ENCODE peak calls at places on chromosome 14, in four cellular contexts. U, A, J and R are unnamed samples.

GRCh38 chr14:60724080-60724618 is at the start of gene SIX4:
- DNase-seq in A (peak; percentile 78), J (peak; percentile 79), U (peak; percentile 98), R (peak; percentile 47)

GRCh38 chr14:52871606-52872005 is 79.2 kb downstream of the FERMT2 start:
- DNase-seq in J (no peak), U (peak; percentile 37), A (no peak), R (no peak)

GRCh38 chr14:81366884-81367283 is 33.2 kb downstream of the STON2 start:
- DNase-seq in J (no peak), A (no peak), U (no peak), R (no peak)

GRCh38 chr14:55705651-55706340 is 125.8 kb downstream of the KTN1 start:
- DNase-seq in U (peak; percentile 68), A (no peak), J (no peak), R (no peak)

GRCh38 chr14:96221841-96222240 is 17.2 kb downstream of the BDKRB2 start:
- DNase-seq in J (no peak), U (no peak), A (no peak), R (no peak)

GRCh38 chr14:43692706-43693105 is 814.4 kb downstream of the FSCB start:
- DNase-seq in J (no peak), U (no peak), A (no peak), R (no peak)

GRCh38 chr14:85529803-85530574 is at the start of gene FLRT2:
- DNase-seq in J (peak; percentile 80), U (no peak), A (peak; percentile 88), R (peak; percentile 25)

GRCh38 chr14:101257551-101257950 is 303.7 kb upstream of the DIO3 start:
- DNase-seq in J (no peak), U (no peak), A (no peak), R (no peak)

GRCh38 chr14:103613517-103613916 is 15.5 kb upstream of the KLC1 start:
- DNase-seq in U (no peak), J (no peak), A (no peak), R (no peak)

GRCh38 chr14:93078830-93079229 is 36.9 kb downstream of the ITPK1 start:
- DNase-seq in U (no peak), A (peak; percentile 29), J (peak; percentile 91), R (no peak)

GRCh38 chr14:73785834-73786631 is 65.6 kb upstream of the PTGR2 start:
- DNase-seq in J (peak; percentile 94), U (peak; percentile 86), A (peak; percentile 96), R (peak; percentile 51)

GRCh38 chr14:68789002-68789797 is 3.7 kb downstream of the ZFP36L1 start:
- DNase-seq in U (peak; percentile 89), A (peak; percentile 82), J (peak; percentile 79), R (peak; percentile 74)

GRCh38 chr14:69314327-69314726 is 54.4 kb downstream of the GALNT16 start:
- DNase-seq in U (no peak), J (no peak), A (no peak), R (no peak)

GRCh38 chr14:96274122-96274910 is 18.3 kb downstream of the BDKRB1 start:
- DNase-seq in A (peak; percentile 82), U (no peak), J (peak; percentile 95), R (no peak)

GRCh38 chr14:56168007-56168616 is 49.9 kb downstream of the PELI2 start:
- DNase-seq in U (no peak), A (no peak), J (no peak), R (no peak)

GRCh38 chr14:102870994-102871831 is 51.2 kb upstream of the AMN start:
- DNase-seq in A (no peak), J (no peak), U (no peak), R (no peak)

GRCh38 chr14:58571256-58571655 is 66.5 kb upstream of the DACT1 start:
- DNase-seq in U (no peak), A (no peak), J (no peak), R (no peak)

GRCh38 chr14:91144425-91145145 is 30.7 kb downstream of the DGLUCY start:
- DNase-seq in U (peak; percentile 17), A (peak; percentile 46), J (peak; percentile 75), R (no peak)

GRCh38 chr14:68232643-68233055 is 413.1 kb downstream of the RAD51B start:
- DNase-seq in U (peak; percentile 99), J (peak; percentile 97), A (peak; percentile 99), R (no peak)

GRCh38 chr14:63508033-63508432 is 35.1 kb downstream of the PPP2R5E start:
- DNase-seq in A (no peak), U (no peak), J (no peak), R (no peak)

GRCh38 chr14:103188691-103189480 is 65.6 kb downstream of the TNFAIP2 start:
- DNase-seq in A (peak; percentile 34), U (no peak), J (peak; percentile 29), R (peak; percentile 18)

GRCh38 chr14:62209287-62209899 is 447.2 kb downstream of the SNAPC1 start:
- DNase-seq in J (peak; percentile 79), U (peak; percentile 70), A (peak; percentile 92), R (no peak)

GRCh38 chr14:74570696-74571095 is 41.3 kb downstream of the LTBP2 start:
- DNase-seq in U (no peak), A (no peak), J (no peak), R (no peak)

GRCh38 chr14:101780887-101781239 is 19.4 kb downstream of the PPP2R5C start:
- DNase-seq in A (no peak), U (no peak), J (no peak), R (no peak)

GRCh38 chr14:55382483-55382882 is 29.1 kb downstream of the ATG14 start:
- DNase-seq in A (no peak), U (no peak), J (no peak), R (no peak)

GRCh38 chr14:102760485-102761193 is 16.6 kb upstream of the TRAF3 start:
- DNase-seq in A (no peak), U (no peak), J (no peak), R (no peak)

GRCh38 chr14:74841230-74842207 is 34.4 kb downstream of the PROX2 start:
- DNase-seq in U (no peak), J (no peak), A (no peak), R (no peak)

GRCh38 chr14:65170768-65171251 is 68.5 kb upstream of the MAX start:
- DNase-seq in A (peak; percentile 88), J (peak; percentile 77), U (peak; percentile 80), R (peak; percentile 50)
- TF ChIP-seq CTCF in A (peak; percentile 70), J (peak; percentile 55), U (peak; percentile 76), R (peak; percentile 56)

GRCh38 chr14:32039401-32039800 is 37.7 kb upstream of the ARHGAP5 start:
- DNase-seq in A (no peak), J (no peak), U (no peak), R (no peak)
- TF ChIP-seq CTCF in A (no peak), J (no peak), U (no peak), R (no peak)

DNA sequence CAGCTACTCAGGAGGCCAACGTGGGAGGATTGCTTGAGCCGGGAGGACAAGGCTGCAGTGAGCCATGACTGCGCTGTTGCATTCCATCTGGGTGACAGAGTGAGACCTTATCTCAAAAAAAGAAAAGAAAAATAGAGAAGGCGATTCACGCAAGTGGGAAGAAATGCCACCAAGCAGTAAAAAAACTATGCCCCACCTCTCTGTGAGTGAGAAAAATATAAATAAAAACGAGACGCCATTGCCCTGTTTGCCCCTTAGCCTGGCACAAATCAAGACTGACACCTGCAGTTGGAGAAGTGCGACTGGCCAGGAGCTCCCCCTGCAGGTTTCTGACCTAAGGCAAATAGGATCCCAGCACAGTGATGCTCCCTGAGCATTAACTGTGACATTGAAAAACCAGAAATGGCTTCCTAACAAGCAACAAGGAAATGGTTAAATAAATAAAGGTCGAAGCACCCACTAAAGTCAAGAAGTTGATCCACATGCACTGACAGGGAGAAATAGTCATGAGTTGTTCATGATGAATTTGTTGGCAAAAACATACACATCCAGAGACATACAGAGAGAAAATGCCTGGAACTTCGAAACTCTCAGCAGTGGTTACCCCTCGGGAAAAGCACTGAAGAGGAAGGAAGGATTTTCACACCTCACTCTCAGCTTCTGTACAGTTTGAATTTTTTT is 21.1 kb downstream of the GSC start:
- DNase-seq in U (peak; percentile 42), A (no peak), J (no peak), R (peak; percentile 22)
- TF ChIP-seq CTCF in U (peak; percentile 64), A (peak; percentile 62), J (peak; percentile 43), R (peak; percentile 56)

GRCh38 chr14:105012171-105012985 is 8.5 kb downstream of the CDCA4 start:
- DNase-seq in A (no peak), U (no peak), J (no peak), R (no peak)
- TF ChIP-seq CTCF in A (no peak), U (peak; percentile 58), J (peak; percentile 33), R (peak; percentile 21)

DNA sequence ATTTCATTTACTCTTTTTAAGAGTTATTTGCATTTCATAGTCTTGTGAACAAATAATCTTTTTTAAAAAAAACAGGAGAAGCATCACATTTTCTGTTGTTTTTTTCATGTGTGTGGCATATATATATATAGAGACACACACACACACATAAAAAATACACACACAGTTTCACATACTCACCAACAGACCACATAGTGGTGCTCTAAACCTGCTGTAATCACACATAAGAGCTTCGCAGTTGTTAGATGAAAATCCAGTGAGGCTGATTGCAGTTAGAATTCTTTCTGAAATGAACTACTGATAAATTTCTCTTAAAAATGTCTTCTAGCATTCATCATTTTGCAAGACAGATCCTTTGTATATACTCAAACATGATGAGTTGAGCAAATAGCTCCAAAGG is 434.2 kb upstream of the STXBP6 start:
- DNase-seq in A (no peak), J (no peak), U (no peak), R (no peak)
- TF ChIP-seq CTCF in A (no peak), J (no peak), U (no peak), R (no peak)

DNA sequence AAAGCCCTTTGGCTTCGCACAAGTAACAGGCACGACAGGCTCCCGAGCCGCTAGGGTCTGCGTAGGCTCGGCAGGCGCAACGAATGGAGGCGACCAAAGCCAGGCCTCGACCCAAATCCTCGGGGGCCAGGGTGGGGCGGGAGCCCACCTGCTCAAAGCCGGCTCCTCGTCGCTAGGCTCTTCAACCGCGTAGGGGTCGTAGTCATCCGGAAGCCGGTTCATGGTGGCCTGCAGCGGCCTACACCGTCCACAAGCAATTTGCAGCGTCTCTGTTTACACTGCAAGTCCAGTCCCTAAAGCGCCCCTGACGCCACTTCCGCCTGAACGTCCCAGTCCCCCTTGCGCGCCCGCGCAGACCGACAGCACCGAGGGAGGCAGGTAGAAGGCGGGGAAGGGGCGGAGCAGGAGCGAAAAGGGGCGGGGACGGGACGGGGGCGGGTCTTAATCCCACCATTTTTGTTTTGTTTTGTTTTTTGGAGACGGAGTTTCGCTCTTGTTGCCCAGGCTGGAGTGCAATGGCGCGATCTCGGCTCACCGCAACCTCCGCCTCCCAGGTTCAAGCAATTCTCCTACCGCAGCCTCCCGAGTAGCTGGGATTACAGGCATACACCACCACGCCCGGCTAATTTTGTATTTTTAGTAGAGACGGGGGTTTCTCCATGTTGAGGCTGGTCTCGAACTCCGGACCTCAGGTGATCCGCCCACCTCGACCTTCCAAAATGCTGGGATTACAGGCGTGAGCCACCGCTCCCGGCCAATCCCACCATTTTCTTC is at the start of gene EAPP:
- DNase-seq in U (peak; percentile 98), J (peak; percentile 97), A (peak; percentile 98), R (peak; percentile 91)
- TF ChIP-seq CTCF in U (no peak), J (no peak), A (no peak), R (peak; percentile 28)